ENCODE peak calls at places on chromosome 1, in eight cellular contexts. E, S, G, O, N, U, T and X are unnamed samples.

GRCh38 chr1:154972517-154973343 is 1.8 kb upstream of the CKS1B start:
- DNase-seq in T (peak; percentile 66), U (peak; percentile 71), S (no peak), G (peak; percentile 74), N (peak; percentile 88), O (peak; percentile 70), E (no peak), X (no peak)

GRCh38 chr1:34907487-34908090 is 21.9 kb downstream of the DLGAP3 start:
- DNase-seq in G (no peak), U (no peak), O (no peak), S (no peak), N (no peak), E (no peak), T (no peak), X (no peak)

GRCh38 chr1:240126821-240127220 is 35.1 kb downstream of the FMN2 start:
- DNase-seq in U (no peak), E (no peak), S (no peak), G (no peak), N (no peak), O (no peak), T (no peak), X (no peak)

GRCh38 chr1:91553196-91553595 is 52.5 kb downstream of the CDC7 start:
- DNase-seq in U (peak; percentile 43), E (no peak), G (no peak), S (no peak), O (no peak), T (no peak), N (no peak), X (no peak)

GRCh38 chr1:226641671-226642231 is 93.2 kb downstream of the STUM start:
- DNase-seq in S (no peak), O (no peak), E (no peak), T (no peak), U (peak; percentile 21), G (no peak), N (no peak), X (peak; percentile 39)

GRCh38 chr1:227890451-227891222 is 57.1 kb downstream of the WNT9A start:
- DNase-seq in N (no peak), E (no peak), G (no peak), S (no peak), T (no peak), O (peak; percentile 30), U (no peak), X (no peak)

GRCh38 chr1:84480658-84481057 is 1.6 kb downstream of the RPF1 start:
- DNase-seq in G (no peak), N (no peak), T (no peak), U (no peak), S (no peak), O (no peak), E (no peak), X (no peak)

GRCh38 chr1:222331765-222332164 is 216.1 kb downstream of the HHIPL2 start:
- DNase-seq in U (no peak), O (no peak), N (no peak), T (no peak), G (no peak), E (no peak), S (no peak), X (no peak)

GRCh38 chr1:245406426-245406825 is 251.6 kb downstream of the KIF26B start:
- DNase-seq in T (no peak), O (no peak), N (no peak), G (no peak), S (no peak), E (no peak), U (no peak), X (no peak)

GRCh38 chr1:22132517-22133235 is 10.2 kb downstream of the WNT4 start:
- DNase-seq in T (no peak), U (peak; percentile 58), G (no peak), N (no peak), S (no peak), O (no peak), E (no peak), X (no peak)

GRCh38 chr1:165699577-165699976 is 1.2 kb upstream of the ALDH9A1 start:
- DNase-seq in S (no peak), N (no peak), E (no peak), G (no peak), U (no peak), O (no peak), T (no peak), X (peak; percentile 20)

GRCh38 chr1:159282118-159282517 is 20.0 kb upstream of the FCER1A start:
- DNase-seq in T (no peak), G (no peak), N (no peak), O (no peak), S (no peak), U (no peak), E (no peak), X (no peak)

GRCh38 chr1:180927348-180927747 is 14.7 kb downstream of the KIAA1614 start:
- DNase-seq in G (no peak), S (no peak), T (peak; percentile 56), U (no peak), N (no peak), O (no peak), E (no peak), X (no peak)

GRCh38 chr1:215761446-215761845 is 194.3 kb downstream of the KCTD3 start:
- DNase-seq in S (no peak), T (no peak), N (no peak), U (no peak), E (no peak), O (no peak), G (no peak), X (no peak)

GRCh38 chr1:167656657-167657056 is 26.6 kb downstream of the RCSD1 start:
- DNase-seq in T (no peak), S (no peak), N (no peak), E (no peak), G (no peak), O (no peak), U (no peak), X (no peak)

GRCh38 chr1:205147191-205147590 is 25.4 kb upstream of the RBBP5 start:
- DNase-seq in S (no peak), T (no peak), U (no peak), G (no peak), E (no peak), O (no peak), N (no peak), X (no peak)

GRCh38 chr1:172723251-172723650 is 64.3 kb downstream of the FASLG start:
- DNase-seq in G (no peak), T (no peak), U (no peak), S (no peak), O (no peak), N (no peak), E (no peak), X (no peak)

GRCh38 chr1:165408518-165408917 is 36.4 kb downstream of the RXRG start:
- DNase-seq in T (peak; percentile 42), O (no peak), E (no peak), U (no peak), N (no peak), S (no peak), G (no peak), X (peak; percentile 51)

GRCh38 chr1:235011599-235012435 is 116.8 kb downstream of the TOMM20 start:
- DNase-seq in N (peak; percentile 76), E (peak; percentile 59), U (peak; percentile 80), S (peak; percentile 100), T (peak; percentile 72), G (peak; percentile 74), O (no peak), X (peak; percentile 99)

GRCh38 chr1:78070758-78071157 is 25.0 kb downstream of the GIPC2 start:
- DNase-seq in U (no peak), S (no peak), N (no peak), T (no peak), O (no peak), E (no peak), G (no peak), X (no peak)

GRCh38 chr1:10813801-10814200 is 17.4 kb upstream of the CASZ1 start:
- DNase-seq in S (no peak), E (no peak), T (no peak), U (no peak), O (no peak), G (no peak), N (no peak), X (no peak)

GRCh38 chr1:1435911-1436633 is 582 bp downstream of the VWA1 start:
- DNase-seq in G (no peak), S (no peak), O (no peak), N (no peak), E (no peak), U (no peak), T (no peak), X (no peak)

GRCh38 chr1:192831706-192832355 is 23.0 kb downstream of the RGS2 start:
- DNase-seq in S (no peak), N (no peak), G (no peak), T (no peak), E (no peak), O (no peak), U (no peak), X (no peak)

GRCh38 chr1:42152119-42152518 is 1.1 kb upstream of the GUCA2B start:
- DNase-seq in U (no peak), E (no peak), T (peak; percentile 44), O (no peak), N (no peak), S (no peak), G (peak; percentile 68), X (no peak)

GRCh38 chr1:193568451-193568985 is 382.1 kb upstream of the B3GALT2 start:
- DNase-seq in U (no peak), E (no peak), O (no peak), S (no peak), N (no peak), G (no peak), T (no peak), X (no peak)

GRCh38 chr1:221315330-221315729 is 426.6 kb downstream of the DUSP10 start:
- DNase-seq in G (no peak), T (peak; percentile 10), E (no peak), S (no peak), U (no peak), O (no peak), N (no peak), X (no peak)

GRCh38 chr1:12436345-12436658 is 181.7 kb downstream of the DHRS3 start:
- DNase-seq in G (no peak), N (no peak), E (no peak), T (no peak), U (no peak), O (no peak), S (no peak), X (no peak)

GRCh38 chr1:88891318-88892145 is at the start of gene GTF2B:
- DNase-seq in G (peak; percentile 95), U (peak; percentile 93), E (peak; percentile 80), T (peak; percentile 94), O (peak; percentile 87), N (peak; percentile 96), S (peak; percentile 96), X (peak; percentile 96)
- TF ChIP-seq POLR2A in G (peak; percentile 99), U (no peak), E (no peak), T (peak; percentile 77), O (peak; percentile 93), N (peak; percentile 93), S (peak; percentile 100), X (peak; percentile 97)

GRCh38 chr1:209742409-209743144 is 13.3 kb upstream of the TRAF3IP3 start:
- DNase-seq in N (no peak), O (no peak), U (no peak), S (no peak), G (no peak), E (no peak), T (no peak), X (no peak)
- H3K4me3 ChIP-seq in N (no peak overlapping the region), O (no peak overlapping the region), U (no peak overlapping the region), S (no peak overlapping the region), G (no peak overlapping the region), E (no peak overlapping the region), T (peak overlapping the region; percentile 39), X (no peak overlapping the region)

GRCh38 chr1:27400035-27400962 is 7.9 kb downstream of the GPR3 start:
- DNase-seq in O (no peak), S (no peak), G (no peak), T (no peak), N (no peak), E (no peak), U (no peak), X (no peak)
- TF ChIP-seq POLR2A in O (no peak), S (peak; percentile 45), G (no peak), T (no peak), N (no peak), E (no peak), U (no peak), X (no peak)

GRCh38 chr1:32755810-32756159 is 53.2 kb upstream of the SYNC start:
- DNase-seq in G (no peak), N (no peak), S (no peak), U (no peak), O (no peak), T (no peak), E (no peak), X (no peak)
- H3K4me3 ChIP-seq in G (no peak overlapping the region), N (peak overlapping the region; percentile 80), S (no peak overlapping the region), U (no peak overlapping the region), O (peak overlapping the region; percentile 93), T (no peak overlapping the region), E (peak overlapping the region; percentile 86), X (no peak overlapping the region)